ENCODE peak calls at places on chromosomes 2 and 18, in eight cellular contexts. D is neural progenitor cell, N is transverse colon, I is tibial artery, A is K562, C is sigmoid colon, G is ovary, K is Panc1. H is an unnamed sample.

GRCh38 chr18:6520901-6521300 is 106.2 kb upstream of the L3MBTL4 start:
- DNase-seq in D (no peak), N (no peak), I (no peak), A (no peak), C (no peak), G (no peak), K (no peak), H (no peak)

GRCh38 chr18:67652296-67652695 is 135.8 kb upstream of the DSEL start:
- DNase-seq in D (no peak), N (no peak), I (no peak), A (no peak), C (no peak), G (no peak), K (no peak), H (no peak)

GRCh38 chr2:203650860-203651613 is 55.4 kb upstream of the CD28 start:
- DNase-seq in D (peak; percentile 27), N (peak; percentile 69), I (no peak), A (no peak), C (peak; percentile 67), G (no peak), K (peak; percentile 57), H (peak; percentile 91)

GRCh38 chr2:86249176-86249842 is 50.1 kb downstream of the MRPL35 start:
- DNase-seq in D (no peak), N (no peak), I (no peak), A (no peak), C (peak; percentile 81), G (peak; percentile 63), K (no peak), H (no peak)

GRCh38 chr2:240291337-240291751 is 144.1 kb upstream of the GPC1 start:
- DNase-seq in D (no peak), N (no peak), I (peak; percentile 61), A (no peak), C (no peak), G (no peak), K (no peak), H (no peak)

GRCh38 chr2:36615214-36615613 is 17.2 kb upstream of the FEZ2 start:
- DNase-seq in D (no peak), N (no peak), I (no peak), A (peak; percentile 21), C (no peak), G (no peak), K (no peak), H (no peak)

GRCh38 chr2:121197369-121198091 is 87.5 kb downstream of the TFCP2L1 start:
- DNase-seq in D (no peak), N (peak; percentile 73), I (peak; percentile 97), A (no peak), C (peak; percentile 72), G (no peak), K (no peak), H (no peak)

GRCh38 chr18:60044290-60045006 is 144.7 kb downstream of the PMAIP1 start:
- DNase-seq in D (no peak), N (no peak), I (no peak), A (no peak), C (no peak), G (no peak), K (no peak), H (no peak)

GRCh38 chr2:241052677-241053360 is 49.3 kb downstream of the MTERF4 start:
- DNase-seq in D (no peak), N (no peak), I (no peak), A (no peak), C (peak; percentile 60), G (peak; percentile 16), K (no peak), H (no peak)

GRCh38 chr2:70113396-70114100 is 26.3 kb downstream of the PCBP1 start:
- DNase-seq in D (no peak), N (no peak), I (peak; percentile 11), A (no peak), C (no peak), G (no peak), K (no peak), H (no peak)

DNA sequence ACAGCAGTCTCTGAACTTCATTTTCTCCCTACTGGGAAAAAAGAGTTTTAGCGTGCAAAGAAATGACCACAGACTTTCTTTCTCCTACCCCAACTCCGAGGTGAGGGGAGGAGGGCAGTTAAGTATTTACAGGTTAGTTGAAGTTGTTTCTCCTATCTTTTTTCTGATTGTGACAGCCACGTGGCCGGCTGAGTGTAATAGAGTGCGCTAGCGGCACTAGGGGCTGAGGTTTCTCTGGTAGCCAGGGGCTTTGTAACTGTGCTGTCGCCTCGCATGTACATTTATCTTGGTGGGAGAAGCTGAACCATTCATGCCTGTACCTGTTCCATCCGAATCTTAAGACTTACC is 214.1 kb upstream of the STON1 start:
- DNase-seq in D (peak; percentile 54), N (peak; percentile 16), I (no peak), A (no peak), C (no peak), G (no peak), K (no peak), H (peak; percentile 29)
- H3K4me1 ChIP-seq in D (peaks cover 12% of the 10 kb centered on the region), N (peaks cover 17% of the 10 kb centered on the region), I (peaks cover 45% of the 10 kb centered on the region), A (peaks cover 22% of the 10 kb centered on the region), C (peaks cover 15% of the 10 kb centered on the region), G (no peaks in the 10 kb centered on the region), K (peaks cover 23% of the 10 kb centered on the region), H (peaks cover 14% of the 10 kb centered on the region)

GRCh38 chr18:69400976-69401474 is 337 bp downstream of the DOK6 start:
- DNase-seq in D (peak; percentile 69), N (peak; percentile 7), I (no peak), A (no peak), C (peak; percentile 50), G (no peak), K (no peak), H (no peak)

GRCh38 chr18:69401475-69402218 is 959 bp downstream of the DOK6 start:
- DNase-seq in D (peak; percentile 39), N (no peak), I (no peak), A (no peak), C (peak; percentile 56), G (no peak), K (no peak), H (no peak)

GRCh38 chr18:69399253-69399652 is 1.4 kb upstream of the DOK6 start:
- DNase-seq in D (peak; percentile 21), N (no peak), I (no peak), A (no peak), C (no peak), G (no peak), K (no peak), H (no peak)

GRCh38 chr18:69402219-69402989 is 1.7 kb downstream of the DOK6 start:
- DNase-seq in D (peak; percentile 42), N (no peak), I (no peak), A (no peak), C (peak; percentile 51), G (no peak), K (no peak), H (no peak)

DNA sequence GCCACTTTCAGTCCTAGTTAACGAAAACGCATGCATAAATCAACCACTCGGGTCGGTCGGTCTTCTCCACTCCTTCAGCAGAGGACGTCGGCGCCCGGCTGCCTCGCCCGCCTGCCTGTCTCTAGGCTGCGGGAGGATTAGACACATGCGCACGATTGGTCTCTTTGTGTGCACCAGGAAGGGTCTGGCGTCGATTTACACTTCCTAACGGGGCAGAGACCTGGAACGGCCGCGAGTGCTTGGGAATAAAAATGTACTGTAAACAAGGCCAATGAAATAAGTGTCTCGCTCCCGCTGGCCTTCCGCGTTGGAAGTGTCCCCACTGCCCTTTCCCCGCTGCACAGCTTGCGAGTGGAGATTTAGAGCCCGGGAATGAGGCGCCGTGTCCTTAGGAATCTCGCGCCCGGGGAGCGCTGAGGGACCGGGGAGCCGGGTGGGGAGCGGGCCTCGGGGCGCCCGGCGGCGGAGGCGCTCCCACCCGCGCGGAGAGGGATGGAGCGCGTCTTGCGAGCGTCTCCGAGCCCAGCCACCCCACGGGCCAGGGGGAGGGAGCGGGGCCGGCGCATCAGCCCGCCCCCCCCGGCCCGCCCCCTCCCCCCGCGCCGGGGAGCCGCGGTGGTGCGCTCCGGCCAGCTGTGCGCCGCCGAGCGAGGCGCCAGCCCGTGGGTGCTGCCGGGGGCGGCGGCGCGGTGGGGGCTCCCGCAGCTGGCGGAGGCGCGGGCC is at the start of gene DOK6:
- DNase-seq in D (peak; percentile 93), N (no peak), I (peak; percentile 78), A (no peak), C (peak; percentile 64), G (peak; percentile 37), K (no peak), H (peak; percentile 50)
- H3K4me3 ChIP-seq in D (peak within 1 kb of the TSS; percentile 84), N (peak within 1 kb of the TSS; percentile 38), I (peak within 1 kb of the TSS; percentile 67), A (no peak within 1 kb of the TSS), C (peak within 1 kb of the TSS; percentile 49), G (peak within 1 kb of the TSS; percentile 34), K (peak within 1 kb of the TSS; percentile 38), H (no peak within 1 kb of the TSS)

DNA sequence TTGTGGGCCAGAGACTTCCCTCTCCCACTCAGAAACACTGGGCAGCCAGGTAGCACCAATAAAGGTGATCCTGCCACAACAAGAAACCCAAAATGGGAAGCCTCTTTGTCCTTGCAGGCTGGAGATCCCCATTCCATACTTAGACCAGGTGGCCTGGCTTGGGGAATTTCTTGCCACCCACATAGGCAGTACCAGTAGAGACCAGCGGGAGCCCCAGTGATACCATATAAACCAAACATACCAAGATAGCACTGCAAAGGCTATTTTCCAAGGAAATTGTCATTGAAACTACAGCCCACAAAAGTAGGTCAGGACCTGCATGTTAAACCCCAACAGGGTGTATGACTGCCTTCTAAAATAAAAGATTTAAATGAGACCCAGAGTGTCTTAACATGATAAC is 171.6 kb downstream of the DIS3L2 start:
- DNase-seq in D (peak; percentile 13), N (no peak), I (no peak), A (no peak), C (no peak), G (no peak), K (no peak), H (no peak)
- TF ChIP-seq CTCF in D (peak; percentile 10), N (no peak), I (no peak), A (no peak), C (no peak), G (no peak), K (peak; percentile 26), H (no peak)

GRCh38 chr2:71612581-71613520 is 159.5 kb downstream of the DYSF start:
- DNase-seq in D (no peak), N (no peak), I (peak; percentile 63), A (no peak), C (peak; percentile 55), G (no peak), K (no peak), H (no peak)

GRCh38 chr2:71609958-71610357 is 156.6 kb downstream of the DYSF start:
- DNase-seq in D (no peak), N (no peak), I (no peak), A (no peak), C (peak; percentile 32), G (peak; percentile 4), K (peak; percentile 27), H (no peak)

GRCh38 chr2:71611781-71612545 is 158.6 kb downstream of the DYSF start:
- DNase-seq in D (no peak), N (no peak), I (peak; percentile 41), A (no peak), C (peak; percentile 46), G (no peak), K (no peak), H (peak; percentile 6)

GRCh38 chr2:71610671-71611070 is 157.3 kb downstream of the DYSF start:
- DNase-seq in D (no peak), N (no peak), I (peak; percentile 34), A (no peak), C (peak; percentile 45), G (peak; percentile 9), K (no peak), H (peak; percentile 2)

DNA sequence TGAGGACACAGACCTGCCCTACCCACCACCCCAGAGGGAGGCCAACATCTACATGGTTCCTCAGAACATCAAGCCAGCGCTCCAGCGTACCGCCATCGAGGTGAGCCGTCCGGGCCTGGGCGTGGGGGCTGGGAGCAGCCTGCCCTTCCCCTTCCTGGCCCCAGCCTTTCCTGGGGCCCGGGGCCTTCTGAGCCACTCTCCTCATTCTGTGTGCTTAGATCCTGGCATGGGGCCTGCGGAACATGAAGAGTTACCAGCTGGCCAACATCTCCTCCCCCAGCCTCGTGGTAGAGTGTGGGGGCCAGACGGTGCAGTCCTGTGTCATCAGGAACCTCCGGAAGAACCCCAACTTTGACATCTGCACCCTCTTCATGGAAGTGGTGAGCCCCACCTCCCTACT is 157.9 kb downstream of the DYSF start:
- DNase-seq in D (no peak), N (no peak), I (peak; percentile 53), A (no peak), C (peak; percentile 41), G (no peak), K (no peak), H (no peak)
- H3K4me1 ChIP-seq in D (no peaks in the 10 kb centered on the region), N (no peaks in the 10 kb centered on the region), I (peaks cover 25% of the 10 kb centered on the region), A (peaks cover 2% of the 10 kb centered on the region), C (peaks cover 21% of the 10 kb centered on the region), G (peaks cover 3% of the 10 kb centered on the region), K (no peaks in the 10 kb centered on the region), H (no peaks in the 10 kb centered on the region)

H was measured in mucosa of descending colon.